ENCODE peak calls at places on chromosome 17, in five cellular contexts. N is tibial nerve, O is upper lobe of left lung, L is esophagus squamous epithelium, M is uterus. F is an unnamed sample.

GRCh38 chr17:80716986-80717385 is 172.3 kb downstream of the RPTOR start:
- DNase-seq in N (no peak), O (no peak), L (no peak), M (no peak), F (no peak)

GRCh38 chr17:31869031-31869430 is 10.0 kb upstream of the COPRS start:
- DNase-seq in N (no peak), O (no peak), L (no peak), M (no peak), F (no peak)

GRCh38 chr17:38897176-38897575 is 27.3 kb downstream of the LASP1 start:
- DNase-seq in N (peak; percentile 72), O (no peak), L (no peak), M (no peak), F (no peak)

GRCh38 chr17:66540131-66540781 is 237.8 kb downstream of the PRKCA start:
- DNase-seq in N (peak; percentile 38), O (peak; percentile 73), L (no peak), M (peak; percentile 55), F (no peak)

GRCh38 chr17:40107266-40107980 is 7.0 kb upstream of the NR1D1 start:
- DNase-seq in N (peak; percentile 54), O (no peak), L (no peak), M (peak; percentile 54), F (no peak)

GRCh38 chr17:17181666-17182600 is 24.2 kb downstream of the PLD6 start:
- DNase-seq in N (no peak), O (no peak), L (no peak), M (no peak), F (no peak)

GRCh38 chr17:32928527-32929287 is 754 bp downstream of the TMEM98 start:
- DNase-seq in N (no peak), O (no peak), L (no peak), M (no peak), F (no peak)

GRCh38 chr17:9356488-9356911 is 219.1 kb downstream of the STX8 start:
- DNase-seq in N (peak; percentile 18), O (no peak), L (no peak), M (no peak), F (peak; percentile 34)

GRCh38 chr17:35842239-35842638 is 26.5 kb downstream of the HEATR9 start:
- DNase-seq in N (no peak), O (no peak), L (no peak), M (no peak), F (no peak)

GRCh38 chr17:74257311-74257710 is 16.7 kb upstream of the DNAI2 start:
- DNase-seq in N (no peak), O (peak; percentile 52), L (no peak), M (no peak), F (no peak)

GRCh38 chr17:32483451-32484019 is 3.3 kb upstream of the CDK5R1 start:
- DNase-seq in N (peak; percentile 64), O (peak; percentile 65), L (no peak), M (peak; percentile 59), F (no peak)

GRCh38 chr17:82882715-82883446 is 43.1 kb upstream of the ZNF750 start:
- DNase-seq in N (no peak), O (peak; percentile 90), L (no peak), M (no peak), F (peak; percentile 91)

GRCh38 chr17:67629963-67630320 is 87.8 kb upstream of the NOL11 start:
- DNase-seq in N (no peak), O (no peak), L (no peak), M (no peak), F (no peak)

GRCh38 chr17:16444258-16444886 is 29.0 kb downstream of the TRPV2 start:
- DNase-seq in N (no peak), O (no peak), L (no peak), M (no peak), F (no peak)

GRCh38 chr17:80948961-80949450 is 42.6 kb upstream of the CHMP6 start:
- DNase-seq in N (no peak), O (peak; percentile 59), L (no peak), M (peak; percentile 14), F (no peak)

GRCh38 chr17:54530398-54530797 is 370.3 kb upstream of the TOM1L1 start:
- DNase-seq in N (no peak), O (no peak), L (no peak), M (no peak), F (no peak)

GRCh38 chr17:82645516-82645915 is 2.7 kb downstream of the WDR45B start:
- DNase-seq in N (no peak), O (no peak), L (no peak), M (no peak), F (no peak)

GRCh38 chr17:66982011-66982508 is 17.6 kb downstream of the CACNG4 start:
- DNase-seq in N (no peak), O (no peak), L (no peak), M (peak; percentile 30), F (no peak)

GRCh38 chr17:66302761-66303626 is 581 bp downstream of the PRKCA start:
- DNase-seq in N (peak; percentile 39), O (peak; percentile 90), L (no peak), M (peak; percentile 51), F (peak; percentile 88)

GRCh38 chr17:38333635-38334295 is 10.0 kb downstream of the GPR179 start:
- DNase-seq in N (no peak), O (peak; percentile 76), L (no peak), M (no peak), F (no peak)

GRCh38 chr17:9729034-9729650 is 62.2 kb downstream of the DHRS7C start:
- DNase-seq in N (peak; percentile 30), O (no peak), L (no peak), M (no peak), F (no peak)

GRCh38 chr17:40317345-40317873 is 8.4 kb downstream of the RARA start:
- DNase-seq in N (no peak), O (no peak), L (no peak), M (peak; percentile 72), F (no peak)

GRCh38 chr17:3992370-3992769 is 28.1 kb upstream of the ATP2A3 start:
- DNase-seq in N (no peak), O (no peak), L (no peak), M (no peak), F (no peak)

GRCh38 chr17:74545456-74546230 is at the start of gene CD300C:
- DNase-seq in N (no peak), O (peak; percentile 54), L (no peak), M (no peak), F (peak; percentile 35)

GRCh38 chr17:21371511-21372081 is 4.6 kb upstream of the KCNJ12 start:
- DNase-seq in N (no peak), O (no peak), L (no peak), M (no peak), F (no peak)

DNA sequence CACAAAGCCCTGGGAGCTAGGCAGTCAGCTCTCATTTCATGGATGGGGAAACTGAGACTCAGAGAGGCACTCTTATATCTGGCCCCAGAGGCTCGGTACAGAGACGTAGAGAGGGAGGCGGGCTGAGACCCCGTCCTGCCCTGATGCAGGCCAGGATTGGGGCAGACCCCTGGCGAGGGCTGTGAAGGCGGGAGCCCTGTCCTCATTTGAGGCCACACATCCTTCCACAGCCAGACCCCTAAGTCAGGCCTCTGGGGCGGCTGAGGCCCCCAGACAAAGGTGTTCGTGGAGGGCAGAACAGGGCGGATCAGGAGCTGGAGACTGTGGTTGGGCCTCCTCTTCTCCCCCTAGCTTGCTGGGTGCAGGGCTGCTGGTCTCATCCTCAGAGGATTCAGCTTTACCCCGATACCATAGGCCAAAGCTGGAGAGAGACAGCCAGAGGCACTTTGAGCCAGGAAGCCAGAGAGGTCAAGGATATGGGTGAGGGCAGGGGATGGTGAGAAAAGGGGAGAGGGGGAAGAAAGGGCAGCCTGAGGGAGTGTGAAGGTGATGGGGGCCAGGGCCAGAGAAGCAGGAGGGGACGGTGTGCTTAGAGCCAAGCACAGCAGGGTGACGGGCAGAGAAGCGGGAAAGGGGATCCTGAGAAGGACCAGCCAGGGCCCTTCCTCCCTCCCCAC is 805 bp upstream of the SCARF1 start:
- DNase-seq in N (no peak), O (no peak), L (no peak), M (no peak), F (no peak)
- TF ChIP-seq CTCF in N (no peak), O (no peak), L (no peak), M (no peak), F (no peak)

GRCh38 chr17:69428252-69428980 is 13.9 kb downstream of the MAP2K6 start:
- DNase-seq in N (peak; percentile 41), O (no peak), L (no peak), M (no peak), F (no peak)

GRCh38 chr17:69427486-69428197 is 13.1 kb downstream of the MAP2K6 start:
- DNase-seq in N (no peak), O (no peak), L (no peak), M (no peak), F (no peak)

GRCh38 chr17:69423450-69423849 is 9.0 kb downstream of the MAP2K6 start:
- DNase-seq in N (no peak), O (no peak), L (no peak), M (no peak), F (no peak)

GRCh38 chr17:69425978-69426377 is 11.5 kb downstream of the MAP2K6 start:
- DNase-seq in N (no peak), O (no peak), L (no peak), M (no peak), F (no peak)

GRCh38 chr17:69424287-69425041 is 10.0 kb downstream of the MAP2K6 start:
- DNase-seq in N (no peak), O (no peak), L (no peak), M (no peak), F (no peak)
- H3K4me3 ChIP-seq in N (no peak overlapping the region), O (no peak overlapping the region), L (no peak overlapping the region), M (no peak overlapping the region), F (no peak overlapping the region)

DNA sequence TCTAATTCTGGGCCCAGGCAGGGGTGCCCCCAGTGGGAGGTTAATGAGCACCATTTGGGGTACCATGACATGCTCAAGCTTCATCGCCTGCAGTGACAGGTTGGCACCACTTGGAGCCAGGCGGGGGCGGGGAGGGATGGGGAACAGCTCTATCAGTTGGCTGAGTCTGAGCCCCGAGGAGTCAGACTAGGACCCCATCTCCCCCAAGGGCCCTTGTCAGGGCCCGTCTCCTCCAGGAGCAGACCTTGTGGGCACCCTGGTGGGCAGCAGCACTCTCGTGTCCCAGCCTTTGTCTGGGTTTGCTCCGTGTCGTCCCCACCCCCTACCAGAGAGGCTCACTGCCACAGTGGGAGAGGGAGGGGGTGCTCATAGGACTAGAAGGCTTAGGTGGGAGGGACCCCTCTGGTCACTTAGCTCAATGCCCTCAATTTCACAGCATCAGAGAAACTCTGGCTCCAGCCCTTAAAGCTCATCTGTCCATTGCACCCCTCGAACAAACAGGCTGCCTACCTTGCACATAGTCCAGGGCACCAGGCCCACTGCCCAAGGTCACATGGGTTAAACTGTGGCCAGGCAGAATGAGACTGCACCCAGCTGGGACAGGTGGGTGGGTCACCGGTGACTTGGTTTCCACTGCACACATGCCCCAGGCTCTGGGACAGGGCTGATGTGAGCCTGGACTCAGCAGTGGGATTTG is 4.1 kb downstream of the PPP1R9B start:
- DNase-seq in N (no peak), O (no peak), L (no peak), M (no peak), F (no peak)
- TF ChIP-seq POLR2A in N (no peak), O (no peak), L (no peak), M (no peak), F (no peak)

GRCh38 chr17:12667299-12667958 is 1.7 kb downstream of the MYOCD start:
- DNase-seq in N (no peak), O (no peak), L (no peak), M (peak; percentile 65), F (no peak)
- TF ChIP-seq CTCF in N (no peak), O (no peak), L (peak; percentile 18), M (peak; percentile 66), F (no peak)

GRCh38 chr17:862584-862983 is 80.4 kb downstream of the MRM3 start:
- DNase-seq in N (no peak), O (no peak), L (no peak), M (no peak), F (no peak)
- H3K4me3 ChIP-seq in N (no peak overlapping the region), O (no peak overlapping the region), L (no peak overlapping the region), M (no peak overlapping the region), F (no peak overlapping the region)